ENCODE peak calls at places on chromosomes 16 and 17, in seven cellular contexts. One of them, this sample, is unnamed.

GRCh38 chr16:52467753-52468152 is 79.2 kb downstream of the TOX3 start:
- DNase-seq in GM12864: no peak
- DNase-seq in CD8-positive, alpha-beta T cell: no peak
- DNase-seq in anterior cingulate cortex: no peak
- DNase-seq in activated naive CD4-positive, alpha-beta T cell: no peak
- DNase-seq in B cell: no peak
- DNase-seq in amygdala: no peak
- DNase-seq in this sample: no peak

GRCh38 chr17:14833201-14833773 is 431.8 kb downstream of the PMP22 start:
- DNase-seq in amygdala: no peak
- DNase-seq in GM12864: no peak
- DNase-seq in B cell: no peak
- DNase-seq in activated naive CD4-positive, alpha-beta T cell: no peak
- DNase-seq in anterior cingulate cortex: no peak
- DNase-seq in CD8-positive, alpha-beta T cell: no peak
- DNase-seq in this sample: no peak

GRCh38 chr17:81228834-81229665 is 6.3 kb upstream of the CEP131 start:
- DNase-seq in activated naive CD4-positive, alpha-beta T cell: no peak
- DNase-seq in anterior cingulate cortex: no peak
- DNase-seq in amygdala: no peak
- DNase-seq in GM12864: no peak
- DNase-seq in CD8-positive, alpha-beta T cell: no peak
- DNase-seq in B cell: no peak
- DNase-seq in this sample: no peak

GRCh38 chr17:79862771-79863440 is 23.7 kb upstream of the CBX4 start:
- DNase-seq in amygdala: no peak
- DNase-seq in anterior cingulate cortex: no peak
- DNase-seq in CD8-positive, alpha-beta T cell: no peak
- DNase-seq in GM12864: no peak
- DNase-seq in B cell: no peak
- DNase-seq in activated naive CD4-positive, alpha-beta T cell: no peak
- DNase-seq in this sample: no peak

GRCh38 chr16:59324462-59324861 is 590.3 kb upstream of the GOT2 start:
- DNase-seq in activated naive CD4-positive, alpha-beta T cell: no peak
- DNase-seq in CD8-positive, alpha-beta T cell: no peak
- DNase-seq in B cell: no peak
- DNase-seq in amygdala: no peak
- DNase-seq in GM12864: no peak
- DNase-seq in anterior cingulate cortex: no peak
- DNase-seq in this sample: no peak

GRCh38 chr17:13601776-13602551 is at the start of gene HS3ST3A1:
- DNase-seq in activated naive CD4-positive, alpha-beta T cell: no peak
- DNase-seq in CD8-positive, alpha-beta T cell: no peak
- DNase-seq in amygdala: no peak
- DNase-seq in anterior cingulate cortex: no peak
- DNase-seq in B cell: no peak
- DNase-seq in GM12864: no peak
- DNase-seq in this sample: peak

GRCh38 chr16:80273635-80274538 is 266.9 kb upstream of the DYNLRB2 start:
- DNase-seq in activated naive CD4-positive, alpha-beta T cell: no peak
- DNase-seq in CD8-positive, alpha-beta T cell: no peak
- DNase-seq in amygdala: no peak
- DNase-seq in GM12864: no peak
- DNase-seq in anterior cingulate cortex: no peak
- DNase-seq in B cell: no peak
- DNase-seq in this sample: no peak

GRCh38 chr16:51434567-51435198 is 283.6 kb upstream of the SALL1 start:
- DNase-seq in anterior cingulate cortex: no peak
- DNase-seq in B cell: no peak
- DNase-seq in amygdala: no peak
- DNase-seq in activated naive CD4-positive, alpha-beta T cell: no peak
- DNase-seq in GM12864: no peak
- DNase-seq in CD8-positive, alpha-beta T cell: no peak
- DNase-seq in this sample: no peak

GRCh38 chr16:28289939-28290862 is 2.1 kb upstream of the SBK1 start:
- DNase-seq in activated naive CD4-positive, alpha-beta T cell: no peak
- DNase-seq in amygdala: no peak
- DNase-seq in CD8-positive, alpha-beta T cell: no peak
- DNase-seq in anterior cingulate cortex: no peak
- DNase-seq in B cell: no peak
- DNase-seq in GM12864: no peak
- DNase-seq in this sample: no peak

GRCh38 chr17:45284176-45285140 is 22.6 kb upstream of the SPATA32 start:
- DNase-seq in B cell: peak
- DNase-seq in activated naive CD4-positive, alpha-beta T cell: peak
- DNase-seq in anterior cingulate cortex: no peak
- DNase-seq in amygdala: no peak
- DNase-seq in GM12864: no peak
- DNase-seq in CD8-positive, alpha-beta T cell: no peak
- DNase-seq in this sample: no peak

GRCh38 chr17:16943032-16943352 is 28.9 kb downstream of the TNFRSF13B start:
- DNase-seq in B cell: no peak
- DNase-seq in GM12864: no peak
- DNase-seq in activated naive CD4-positive, alpha-beta T cell: no peak
- DNase-seq in anterior cingulate cortex: no peak
- DNase-seq in amygdala: no peak
- DNase-seq in CD8-positive, alpha-beta T cell: no peak
- DNase-seq in this sample: no peak

GRCh38 chr17:72233981-72234380 is 113.2 kb downstream of the SOX9 start:
- DNase-seq in anterior cingulate cortex: no peak
- DNase-seq in amygdala: no peak
- DNase-seq in CD8-positive, alpha-beta T cell: no peak
- DNase-seq in activated naive CD4-positive, alpha-beta T cell: no peak
- DNase-seq in B cell: no peak
- DNase-seq in GM12864: no peak
- DNase-seq in this sample: no peak

GRCh38 chr16:50928065-50928464 is 186.2 kb downstream of the CYLD start:
- DNase-seq in activated naive CD4-positive, alpha-beta T cell: no peak
- DNase-seq in anterior cingulate cortex: no peak
- DNase-seq in B cell: no peak
- DNase-seq in CD8-positive, alpha-beta T cell: no peak
- DNase-seq in amygdala: no peak
- DNase-seq in GM12864: no peak
- DNase-seq in this sample: no peak